ENCODE peak calls at places on chromosomes 5 and 9, in nine cellular contexts. Z, E, X, M, J, L, S, I and K are unnamed samples.

GRCh38 chr9:133429216-133429613 is 7.0 kb downstream of the ADAMTS13 start:
- DNase-seq in J (no peak), Z (no peak), L (no peak), I (no peak), X (no peak), E (peak; percentile 66), S (no peak), M (no peak), K (no peak)

GRCh38 chr5:134568761-134569725 is 43.6 kb downstream of the JADE2 start:
- DNase-seq in M (peak; percentile 74), L (no peak), S (peak; percentile 64), I (no peak), X (peak; percentile 87), Z (peak; percentile 90), J (peak; percentile 88), E (no peak), K (no peak)

GRCh38 chr5:134462047-134462575 is 50.4 kb upstream of the CDKN2AIPNL start:
- DNase-seq in I (no peak), Z (no peak), E (no peak), X (no peak), J (no peak), L (no peak), S (no peak), M (no peak), K (no peak)

GRCh38 chr9:1231998-1232919 is 182.1 kb downstream of the DMRT2 start:
- DNase-seq in L (no peak), S (peak; percentile 78), E (no peak), I (peak; percentile 36), X (no peak), J (peak; percentile 69), Z (no peak), M (peak; percentile 92), K (no peak)

GRCh38 chr5:165805756-165806155 is 2300.3 kb downstream of the MAT2B start:
- DNase-seq in M (no peak), J (no peak), S (no peak), I (no peak), Z (no peak), E (no peak), L (no peak), X (no peak), K (no peak)

GRCh38 chr5:51433052-51433710 is 49.9 kb downstream of the ISL1 start:
- DNase-seq in J (no peak), E (no peak), I (peak; percentile 62), L (no peak), S (no peak), M (no peak), Z (no peak), X (no peak), K (no peak)

GRCh38 chr9:133233681-133234432 is 24.8 kb upstream of the OBP2B start:
- DNase-seq in J (no peak), M (no peak), E (no peak), I (no peak), Z (peak; percentile 50), X (no peak), L (no peak), S (no peak), K (no peak)

GRCh38 chr5:80960531-80961375 is 590 bp downstream of the RASGRF2 start:
- DNase-seq in M (peak; percentile 47), X (peak; percentile 83), Z (no peak), L (peak; percentile 28), S (peak; percentile 35), I (peak; percentile 38), J (peak; percentile 19), E (peak; percentile 46), K (peak; percentile 22)

GRCh38 chr9:97408562-97408961 is 3.3 kb upstream of the TDRD7 start:
- DNase-seq in I (no peak), E (no peak), Z (no peak), L (no peak), J (no peak), M (no peak), X (no peak), S (no peak), K (no peak)

GRCh38 chr9:116101516-116101915 is 52.1 kb upstream of the PAPPA start:
- DNase-seq in L (no peak), E (no peak), Z (no peak), X (no peak), J (no peak), I (peak; percentile 80), M (peak; percentile 91), S (no peak), K (no peak)

GRCh38 chr9:112884086-112884485 is 6.6 kb downstream of the SLC46A2 start:
- DNase-seq in E (no peak), I (peak; percentile 87), J (no peak), M (no peak), S (no peak), L (no peak), Z (peak; percentile 52), X (no peak), K (no peak)

GRCh38 chr5:31901807-31902530 is 263.0 kb downstream of the PDZD2 start:
- DNase-seq in J (no peak), E (no peak), L (no peak), M (no peak), I (no peak), Z (no peak), X (no peak), S (no peak), K (no peak)

GRCh38 chr9:80650964-80651555 is 1038.3 kb downstream of the TLE1 start:
- DNase-seq in E (no peak), Z (no peak), X (no peak), M (peak; percentile 57), S (no peak), J (no peak), I (no peak), L (no peak), K (no peak)

GRCh38 chr9:133406039-133406438 is 11.8 kb downstream of the REXO4 start:
- DNase-seq in E (no peak), S (no peak), L (no peak), M (no peak), X (no peak), I (no peak), Z (no peak), J (peak; percentile 59), K (no peak)

DNA sequence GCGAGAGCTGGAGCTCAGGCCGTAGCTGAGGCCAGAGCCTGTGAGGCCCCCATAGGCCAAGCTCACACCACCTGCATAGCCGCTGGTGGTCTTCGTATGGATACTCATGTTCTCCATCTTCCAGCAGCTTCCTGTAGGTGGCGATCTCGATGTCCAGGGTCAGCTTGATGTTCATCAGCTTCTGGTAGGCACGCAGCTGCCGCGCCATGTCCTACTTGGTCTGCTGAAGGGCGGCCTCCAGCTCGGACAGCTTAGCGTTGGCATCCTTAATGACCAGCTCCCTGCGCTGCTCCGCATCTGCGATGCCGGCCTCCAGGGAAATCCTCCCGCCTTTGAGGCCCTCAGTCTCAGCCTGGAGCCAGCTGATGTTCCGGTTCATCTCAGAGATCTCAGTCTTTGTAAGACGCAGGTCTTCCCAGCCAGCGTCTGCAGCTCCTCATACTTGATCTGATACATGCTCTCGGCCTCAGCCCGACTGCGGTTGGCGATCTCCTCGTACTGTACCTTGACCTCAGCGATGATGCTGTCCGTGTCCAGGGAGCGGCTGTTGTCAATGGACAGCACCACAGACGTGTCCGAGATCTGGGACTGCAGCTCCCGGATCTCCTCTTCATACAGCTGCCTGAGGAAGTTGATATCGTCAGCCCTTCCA is 172.1 kb downstream of the PPP2R2B start:
- DNase-seq in J (no peak), L (no peak), I (no peak), X (no peak), M (no peak), Z (no peak), S (no peak), E (no peak), K (no peak)
- TF ChIP-seq CTCF in J (no peak), L (no peak), I (no peak), X (peak; percentile 23), M (no peak), Z (no peak), S (no peak), E (no peak), K (no peak)

GRCh38 chr5:58258984-58259684 is 200.8 kb downstream of the PLK2 start:
- DNase-seq in Z (no peak), X (no peak), L (no peak), S (no peak), M (no peak), I (no peak), E (no peak), J (no peak), K (no peak)
- TF ChIP-seq CTCF in Z (no peak), X (no peak), L (no peak), S (no peak), M (no peak), I (no peak), E (no peak), J (no peak), K (no peak)

GRCh38 chr5:59893436-59894227 is at the start of gene PDE4D:
- DNase-seq in E (peak; percentile 52), S (peak; percentile 9), M (peak; percentile 55), X (peak; percentile 83), I (peak; percentile 72), L (no peak), Z (peak; percentile 72), J (peak; percentile 43), K (peak; percentile 26)
- TF ChIP-seq CTCF in E (no peak), S (no peak), M (no peak), X (peak; percentile 36), I (no peak), L (no peak), Z (no peak), J (no peak), K (no peak)

GRCh38 chr9:127626752-127627493 is 14.8 kb downstream of the STXBP1 start:
- DNase-seq in I (no peak), M (no peak), Z (no peak), E (no peak), X (no peak), L (no peak), S (no peak), J (no peak), K (no peak)

GRCh38 chr9:127627494-127627855 is 15.4 kb downstream of the STXBP1 start:
- DNase-seq in J (no peak), E (no peak), Z (no peak), X (no peak), S (no peak), L (no peak), M (no peak), I (no peak), K (no peak)

GRCh38 chr9:127628644-127629467 is 16.8 kb downstream of the STXBP1 start:
- DNase-seq in Z (no peak), S (no peak), M (no peak), X (no peak), E (no peak), J (no peak), L (no peak), I (peak; percentile 70), K (no peak)

GRCh38 chr9:127633216-127633615 is 21.1 kb downstream of the STXBP1 start:
- DNase-seq in I (no peak), E (no peak), X (no peak), S (no peak), J (no peak), L (no peak), M (no peak), Z (no peak), K (no peak)

DNA sequence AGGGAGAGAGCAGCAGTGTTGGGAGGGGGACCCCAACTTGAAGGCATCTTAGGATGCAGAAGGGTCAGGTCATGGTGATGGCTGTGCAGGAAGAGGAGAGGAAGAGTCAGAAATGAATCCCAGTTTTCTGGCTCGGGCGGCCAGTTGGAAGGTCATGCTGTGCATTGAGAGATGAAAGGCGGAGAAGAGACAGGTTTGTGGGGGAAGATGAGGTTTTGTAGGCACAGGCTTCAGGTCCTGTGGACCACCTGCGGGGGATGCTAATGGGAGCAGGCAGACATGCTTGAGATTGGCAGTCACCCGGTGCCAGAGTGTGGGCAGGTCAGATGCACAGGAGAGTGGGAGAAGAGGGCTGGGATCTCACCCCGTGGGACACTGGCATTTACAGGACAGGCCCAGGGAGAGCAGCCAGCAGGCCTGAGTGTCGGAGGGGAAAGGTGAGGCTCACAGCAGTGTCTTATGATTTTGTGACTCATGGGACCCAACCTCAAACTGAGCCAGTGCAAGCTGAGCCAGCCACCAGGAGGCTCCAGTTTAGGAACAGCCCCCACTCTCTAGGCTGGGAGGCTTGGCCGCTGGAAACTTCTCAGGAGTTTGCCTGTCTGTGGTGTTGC is 17.5 kb downstream of the STXBP1 start:
- DNase-seq in J (no peak), I (no peak), Z (no peak), S (no peak), X (no peak), L (no peak), M (peak; percentile 18), E (no peak), K (no peak)
- TF ChIP-seq CTCF in J (no peak), I (no peak), Z (no peak), S (no peak), X (no peak), L (no peak), M (no peak), E (no peak), K (no peak)